ENCODE peak calls at places on chromosomes 13 and 19, in nine cellular contexts. One of them, this sample, is unnamed. For H3K9me3, the result is how much of the 10 kb centered on the place peaks cover.

GRCh38 chr19:3420909-3421619 is 54.7 kb downstream of the NFIC start:
- DNase-seq in PC-3: no peak
- DNase-seq in aorta: no peak
- DNase-seq in CD8-positive, alpha-beta T cell: no peak
- DNase-seq in breast epithelium: no peak
- DNase-seq in Peyer's patch: no peak
- DNase-seq in K562: no peak
- DNase-seq in PC-9: no peak
- DNase-seq in tibial nerve: no peak
- DNase-seq in this sample: no peak

GRCh38 chr19:46221981-46222610 is 7.4 kb upstream of the IGFL1 start:
- DNase-seq in breast epithelium: peak
- DNase-seq in tibial nerve: peak
- DNase-seq in K562: no peak
- DNase-seq in Peyer's patch: no peak
- DNase-seq in CD8-positive, alpha-beta T cell: no peak
- DNase-seq in PC-3: peak
- DNase-seq in aorta: peak
- DNase-seq in PC-9: peak
- DNase-seq in this sample: no peak

GRCh38 chr19:19510432-19510831 is 4.9 kb downstream of the TSSK6 start:
- DNase-seq in Peyer's patch: no peak
- DNase-seq in PC-3: no peak
- DNase-seq in K562: no peak
- DNase-seq in PC-9: peak
- DNase-seq in CD8-positive, alpha-beta T cell: no peak
- DNase-seq in breast epithelium: no peak
- DNase-seq in tibial nerve: no peak
- DNase-seq in aorta: no peak
- DNase-seq in this sample: no peak

GRCh38 chr19:40376286-40376862 is 13.6 kb downstream of the HIPK4 start:
- DNase-seq in PC-9: no peak
- DNase-seq in breast epithelium: no peak
- DNase-seq in PC-3: no peak
- DNase-seq in K562: no peak
- DNase-seq in tibial nerve: no peak
- DNase-seq in aorta: no peak
- DNase-seq in Peyer's patch: no peak
- DNase-seq in CD8-positive, alpha-beta T cell: no peak
- DNase-seq in this sample: no peak

GRCh38 chr13:49022472-49023144 is 46.9 kb downstream of the FNDC3A start:
- DNase-seq in breast epithelium: no peak
- DNase-seq in K562: no peak
- DNase-seq in PC-9: no peak
- DNase-seq in Peyer's patch: no peak
- DNase-seq in tibial nerve: no peak
- DNase-seq in PC-3: peak
- DNase-seq in CD8-positive, alpha-beta T cell: no peak
- DNase-seq in aorta: no peak
- DNase-seq in this sample: no peak

GRCh38 chr19:5996102-5996501 is 18.2 kb upstream of the RANBP3 start:
- DNase-seq in PC-3: no peak
- DNase-seq in PC-9: no peak
- DNase-seq in Peyer's patch: no peak
- DNase-seq in CD8-positive, alpha-beta T cell: no peak
- DNase-seq in breast epithelium: no peak
- DNase-seq in K562: peak
- DNase-seq in aorta: no peak
- DNase-seq in tibial nerve: no peak
- DNase-seq in this sample: no peak

GRCh38 chr19:30666301-30666803 is 294.2 kb downstream of the ZNF536 start:
- DNase-seq in PC-9: peak
- DNase-seq in breast epithelium: no peak
- DNase-seq in PC-3: peak
- DNase-seq in CD8-positive, alpha-beta T cell: peak
- DNase-seq in aorta: peak
- DNase-seq in tibial nerve: no peak
- DNase-seq in Peyer's patch: no peak
- DNase-seq in K562: peak
- DNase-seq in this sample: no peak

GRCh38 chr19:11273288-11273687 is 11.0 kb upstream of the DOCK6 start:
- DNase-seq in PC-3: no peak
- DNase-seq in K562: no peak
- DNase-seq in CD8-positive, alpha-beta T cell: no peak
- DNase-seq in tibial nerve: no peak
- DNase-seq in aorta: no peak
- DNase-seq in Peyer's patch: no peak
- DNase-seq in PC-9: no peak
- DNase-seq in breast epithelium: no peak
- DNase-seq in this sample: no peak

GRCh38 chr19:11152318-11153062 is 3.1 kb downstream of the SPC24 start:
- DNase-seq in PC-3: peak
- DNase-seq in Peyer's patch: no peak
- DNase-seq in CD8-positive, alpha-beta T cell: no peak
- DNase-seq in breast epithelium: peak
- DNase-seq in tibial nerve: peak
- DNase-seq in PC-9: no peak
- DNase-seq in aorta: peak
- DNase-seq in K562: no peak
- DNase-seq in this sample: no peak

GRCh38 chr19:1251503-1252220 is 3.3 kb downstream of the MIDN start:
- DNase-seq in tibial nerve: no peak
- DNase-seq in aorta: no peak
- DNase-seq in breast epithelium: no peak
- DNase-seq in PC-3: no peak
- DNase-seq in K562: no peak
- DNase-seq in CD8-positive, alpha-beta T cell: peak
- DNase-seq in PC-9: peak
- DNase-seq in Peyer's patch: peak
- DNase-seq in this sample: no peak

GRCh38 chr19:56294557-56294956 is 20.1 kb downstream of the ZSCAN5A start:
- DNase-seq in tibial nerve: no peak
- DNase-seq in Peyer's patch: no peak
- DNase-seq in CD8-positive, alpha-beta T cell: no peak
- DNase-seq in aorta: no peak
- DNase-seq in K562: no peak
- DNase-seq in PC-9: no peak
- DNase-seq in breast epithelium: no peak
- DNase-seq in PC-3: peak
- DNase-seq in this sample: no peak

GRCh38 chr13:59201836-59202235 is 961.9 kb downstream of the DIAPH3 start:
- DNase-seq in PC-3: no peak
- DNase-seq in PC-9: no peak
- DNase-seq in K562: no peak
- DNase-seq in CD8-positive, alpha-beta T cell: no peak
- DNase-seq in Peyer's patch: no peak
- DNase-seq in aorta: no peak
- DNase-seq in tibial nerve: no peak
- DNase-seq in breast epithelium: no peak
- DNase-seq in this sample: no peak

GRCh38 chr13:98265669-98266551 is 88.8 kb upstream of the RNF113B start:
- DNase-seq in Peyer's patch: no peak
- DNase-seq in aorta: no peak
- DNase-seq in CD8-positive, alpha-beta T cell: no peak
- DNase-seq in breast epithelium: no peak
- DNase-seq in tibial nerve: peak
- DNase-seq in PC-9: no peak
- DNase-seq in K562: no peak
- DNase-seq in PC-3: no peak
- DNase-seq in this sample: no peak

GRCh38 chr19:19422156-19422555 is 16.7 kb downstream of the GATAD2A start:
- DNase-seq in aorta: peak
- DNase-seq in K562: no peak
- DNase-seq in PC-3: no peak
- DNase-seq in breast epithelium: no peak
- DNase-seq in CD8-positive, alpha-beta T cell: no peak
- DNase-seq in tibial nerve: no peak
- DNase-seq in PC-9: no peak
- DNase-seq in Peyer's patch: no peak
- DNase-seq in this sample: no peak

GRCh38 chr13:44876782-44877324 is 112.4 kb downstream of the NUFIP1 start:
- DNase-seq in K562: peak
- DNase-seq in PC-9: no peak
- DNase-seq in aorta: no peak
- DNase-seq in CD8-positive, alpha-beta T cell: no peak
- DNase-seq in PC-3: no peak
- DNase-seq in Peyer's patch: no peak
- DNase-seq in breast epithelium: no peak
- DNase-seq in tibial nerve: no peak
- DNase-seq in this sample: peak

GRCh38 chr19:15563325-15563794 is 51.7 kb upstream of the CYP4F8 start:
- DNase-seq in PC-9: peak
- DNase-seq in CD8-positive, alpha-beta T cell: no peak
- DNase-seq in tibial nerve: no peak
- DNase-seq in aorta: peak
- DNase-seq in K562: peak
- DNase-seq in Peyer's patch: no peak
- DNase-seq in breast epithelium: peak
- DNase-seq in PC-3: peak
- DNase-seq in this sample: no peak
- H3K27ac ChIP-seq in PC-9: no peak
- H3K27ac ChIP-seq in CD8-positive, alpha-beta T cell: no peak
- H3K27ac ChIP-seq in tibial nerve: no peak
- H3K27ac ChIP-seq in aorta: no peak
- H3K27ac ChIP-seq in K562: no peak
- H3K27ac ChIP-seq in Peyer's patch: no peak
- H3K27ac ChIP-seq in breast epithelium: peak
- H3K27ac ChIP-seq in PC-3: no peak
- H3K27ac ChIP-seq in this sample: no peak

DNA sequence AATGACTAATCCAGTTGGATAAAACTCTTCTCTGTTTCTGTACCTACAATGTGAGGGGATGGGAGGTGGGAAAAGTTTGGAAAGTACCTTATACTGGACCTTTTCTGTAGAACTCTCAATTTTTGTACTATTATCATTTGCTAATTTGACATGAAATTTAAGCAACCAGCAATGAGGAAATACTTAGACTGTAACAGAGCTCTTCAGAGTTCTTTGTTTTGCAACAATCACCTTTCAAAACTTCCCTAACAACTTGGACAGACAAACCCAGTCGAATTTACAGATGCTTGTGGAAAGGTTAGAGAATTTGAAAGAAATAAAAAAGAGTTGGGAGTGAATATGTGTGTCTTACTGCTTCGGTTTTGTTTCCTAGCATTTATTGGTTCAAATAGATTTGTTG is 16.8 kb downstream of the KBTBD7 start:
- DNase-seq in K562: no peak
- DNase-seq in Peyer's patch: no peak
- DNase-seq in breast epithelium: no peak
- DNase-seq in PC-9: no peak
- DNase-seq in PC-3: no peak
- DNase-seq in CD8-positive, alpha-beta T cell: no peak
- DNase-seq in tibial nerve: no peak
- DNase-seq in aorta: no peak
- DNase-seq in this sample: no peak
- H3K9me3 ChIP-seq in K562: under half
- H3K9me3 ChIP-seq in Peyer's patch: under half
- H3K9me3 ChIP-seq in breast epithelium: under half
- H3K9me3 ChIP-seq in PC-9: under half
- H3K9me3 ChIP-seq in PC-3: under half
- H3K9me3 ChIP-seq in CD8-positive, alpha-beta T cell: under half
- H3K9me3 ChIP-seq in tibial nerve: under half
- H3K9me3 ChIP-seq in aorta: under half
- H3K9me3 ChIP-seq in this sample: under half

GRCh38 chr13:114108894-114109293 is 23.5 kb downstream of the RASA3 start:
- DNase-seq in Peyer's patch: no peak
- DNase-seq in tibial nerve: peak
- DNase-seq in breast epithelium: peak
- DNase-seq in PC-9: no peak
- DNase-seq in CD8-positive, alpha-beta T cell: no peak
- DNase-seq in PC-3: no peak
- DNase-seq in aorta: peak
- DNase-seq in K562: no peak
- DNase-seq in this sample: no peak
- H3K27ac ChIP-seq in Peyer's patch: peak
- H3K27ac ChIP-seq in tibial nerve: no peak
- H3K27ac ChIP-seq in breast epithelium: peak
- H3K27ac ChIP-seq in PC-9: no peak
- H3K27ac ChIP-seq in CD8-positive, alpha-beta T cell: peak
- H3K27ac ChIP-seq in PC-3: no peak
- H3K27ac ChIP-seq in aorta: no peak
- H3K27ac ChIP-seq in K562: no peak
- H3K27ac ChIP-seq in this sample: no peak

GRCh38 chr19:51901860-51902259 is 3.0 kb downstream of the ZNF649 start:
- DNase-seq in K562: no peak
- DNase-seq in tibial nerve: no peak
- DNase-seq in PC-3: no peak
- DNase-seq in Peyer's patch: no peak
- DNase-seq in CD8-positive, alpha-beta T cell: no peak
- DNase-seq in breast epithelium: no peak
- DNase-seq in PC-9: no peak
- DNase-seq in aorta: no peak
- DNase-seq in this sample: no peak

GRCh38 chr19:51903192-51903591 is 1.6 kb downstream of the ZNF649 start:
- DNase-seq in K562: no peak
- DNase-seq in PC-3: no peak
- DNase-seq in aorta: no peak
- DNase-seq in breast epithelium: no peak
- DNase-seq in CD8-positive, alpha-beta T cell: no peak
- DNase-seq in Peyer's patch: no peak
- DNase-seq in tibial nerve: no peak
- DNase-seq in PC-9: no peak
- DNase-seq in this sample: no peak

GRCh38 chr19:51904331-51905165 is at the start of gene ZNF649:
- DNase-seq in PC-9: peak
- DNase-seq in K562: peak
- DNase-seq in tibial nerve: peak
- DNase-seq in Peyer's patch: peak
- DNase-seq in breast epithelium: peak
- DNase-seq in CD8-positive, alpha-beta T cell: peak
- DNase-seq in PC-3: peak
- DNase-seq in aorta: peak
- DNase-seq in this sample: no peak
- H3K9me3 ChIP-seq in PC-9: half or more
- H3K9me3 ChIP-seq in K562: under half
- H3K9me3 ChIP-seq in tibial nerve: under half
- H3K9me3 ChIP-seq in Peyer's patch: under half
- H3K9me3 ChIP-seq in breast epithelium: under half
- H3K9me3 ChIP-seq in CD8-positive, alpha-beta T cell: under half
- H3K9me3 ChIP-seq in PC-3: half or more
- H3K9me3 ChIP-seq in aorta: under half
- H3K9me3 ChIP-seq in this sample: under half

This sample was measured in iPS DF 6.9.